ENCODE peak calls at places on chromosomes 16 and 17, in six cellular contexts. One of them, this sample, is unnamed.

GRCh38 chr17:16419074-16419928 is 3.9 kb downstream of the TRPV2 start:
- DNase-seq in CD4-positive, alpha-beta T cell: no peak
- DNase-seq in heart right ventricle: no peak
- DNase-seq in breast epithelium: no peak
- DNase-seq in prostate gland: no peak
- DNase-seq in upper lobe of right lung: no peak
- DNase-seq in this sample: peak; percentile 85

GRCh38 chr17:42525221-42525620 is 10.8 kb upstream of the NAGLU start:
- DNase-seq in CD4-positive, alpha-beta T cell: no peak
- DNase-seq in heart right ventricle: no peak
- DNase-seq in breast epithelium: no peak
- DNase-seq in prostate gland: no peak
- DNase-seq in upper lobe of right lung: no peak
- DNase-seq in this sample: no peak

GRCh38 chr17:11996722-11997146 is 541 bp downstream of the ZNF18 start:
- DNase-seq in CD4-positive, alpha-beta T cell: no peak
- DNase-seq in heart right ventricle: peak; percentile 40
- DNase-seq in breast epithelium: no peak
- DNase-seq in prostate gland: peak; percentile 16
- DNase-seq in upper lobe of right lung: no peak
- DNase-seq in this sample: peak; percentile 71

GRCh38 chr16:83706394-83706793 is 101.4 kb upstream of the HSBP1 start:
- DNase-seq in CD4-positive, alpha-beta T cell: no peak
- DNase-seq in heart right ventricle: no peak
- DNase-seq in breast epithelium: no peak
- DNase-seq in prostate gland: no peak
- DNase-seq in upper lobe of right lung: no peak
- DNase-seq in this sample: no peak

GRCh38 chr16:7646831-7647230 is 314.2 kb downstream of the RBFOX1 start:
- DNase-seq in CD4-positive, alpha-beta T cell: no peak
- DNase-seq in heart right ventricle: no peak
- DNase-seq in breast epithelium: no peak
- DNase-seq in prostate gland: no peak
- DNase-seq in upper lobe of right lung: no peak
- DNase-seq in this sample: no peak

GRCh38 chr16:23296994-23297393 is 5.1 kb upstream of the SCNN1B start:
- DNase-seq in CD4-positive, alpha-beta T cell: no peak
- DNase-seq in heart right ventricle: no peak
- DNase-seq in breast epithelium: no peak
- DNase-seq in prostate gland: no peak
- DNase-seq in upper lobe of right lung: no peak
- DNase-seq in this sample: no peak

GRCh38 chr17:36934759-36935630 is 2.3 kb upstream of the LHX1 start:
- DNase-seq in CD4-positive, alpha-beta T cell: no peak
- DNase-seq in heart right ventricle: no peak
- DNase-seq in breast epithelium: no peak
- DNase-seq in prostate gland: no peak
- DNase-seq in upper lobe of right lung: peak; percentile 64
- DNase-seq in this sample: no peak

GRCh38 chr17:55266051-55266957 is 1.5 kb downstream of the HLF start:
- DNase-seq in CD4-positive, alpha-beta T cell: no peak
- DNase-seq in heart right ventricle: no peak
- DNase-seq in breast epithelium: no peak
- DNase-seq in prostate gland: no peak
- DNase-seq in upper lobe of right lung: peak; percentile 75
- DNase-seq in this sample: no peak

GRCh38 chr17:9110501-9110900 is 89.2 kb downstream of the NTN1 start:
- DNase-seq in CD4-positive, alpha-beta T cell: no peak
- DNase-seq in heart right ventricle: no peak
- DNase-seq in breast epithelium: no peak
- DNase-seq in prostate gland: no peak
- DNase-seq in upper lobe of right lung: no peak
- DNase-seq in this sample: no peak

GRCh38 chr16:57741660-57742191 is 6.2 kb downstream of the KATNB1 start:
- DNase-seq in CD4-positive, alpha-beta T cell: no peak
- DNase-seq in heart right ventricle: no peak
- DNase-seq in breast epithelium: no peak
- DNase-seq in prostate gland: no peak
- DNase-seq in upper lobe of right lung: no peak
- DNase-seq in this sample: no peak

GRCh38 chr17:1077536-1078061 is 80.7 kb downstream of the TIMM22 start:
- DNase-seq in CD4-positive, alpha-beta T cell: no peak
- DNase-seq in heart right ventricle: no peak
- DNase-seq in breast epithelium: no peak
- DNase-seq in prostate gland: no peak
- DNase-seq in upper lobe of right lung: no peak
- DNase-seq in this sample: no peak

GRCh38 chr17:50527155-50527762 is 5.3 kb upstream of the EPN3 start:
- DNase-seq in CD4-positive, alpha-beta T cell: no peak
- DNase-seq in heart right ventricle: no peak
- DNase-seq in breast epithelium: no peak
- DNase-seq in prostate gland: no peak
- DNase-seq in upper lobe of right lung: no peak
- DNase-seq in this sample: no peak

GRCh38 chr16:58021661-58022551 is 3.6 kb upstream of the MMP15 start:
- DNase-seq in CD4-positive, alpha-beta T cell: no peak
- DNase-seq in heart right ventricle: no peak
- DNase-seq in breast epithelium: no peak
- DNase-seq in prostate gland: no peak
- DNase-seq in upper lobe of right lung: peak; percentile 59
- DNase-seq in this sample: no peak

GRCh38 chr17:56985371-56986162 is 7.6 kb downstream of the SCPEP1 start:
- DNase-seq in CD4-positive, alpha-beta T cell: no peak
- DNase-seq in heart right ventricle: no peak
- DNase-seq in breast epithelium: no peak
- DNase-seq in prostate gland: no peak
- DNase-seq in upper lobe of right lung: peak; percentile 73
- DNase-seq in this sample: no peak

GRCh38 chr16:85172465-85173071 is 60.3 kb upstream of the CIBAR2 start:
- DNase-seq in CD4-positive, alpha-beta T cell: no peak
- DNase-seq in heart right ventricle: no peak
- DNase-seq in breast epithelium: no peak
- DNase-seq in prostate gland: no peak
- DNase-seq in upper lobe of right lung: no peak
- DNase-seq in this sample: no peak

GRCh38 chr16:24999856-25000447 is 15.2 kb downstream of the ARHGAP17 start:
- DNase-seq in CD4-positive, alpha-beta T cell: no peak
- DNase-seq in heart right ventricle: peak; percentile 53
- DNase-seq in breast epithelium: no peak
- DNase-seq in prostate gland: no peak
- DNase-seq in upper lobe of right lung: no peak
- DNase-seq in this sample: no peak

GRCh38 chr16:4891886-4892216 is 44.6 kb downstream of the UBN1 start:
- DNase-seq in CD4-positive, alpha-beta T cell: no peak
- DNase-seq in heart right ventricle: no peak
- DNase-seq in breast epithelium: no peak
- DNase-seq in prostate gland: no peak
- DNase-seq in upper lobe of right lung: no peak
- DNase-seq in this sample: no peak

GRCh38 chr17:72308744-72309395 is 188.1 kb downstream of the SOX9 start:
- DNase-seq in CD4-positive, alpha-beta T cell: no peak
- DNase-seq in heart right ventricle: no peak
- DNase-seq in breast epithelium: no peak
- DNase-seq in prostate gland: no peak
- DNase-seq in upper lobe of right lung: no peak
- DNase-seq in this sample: no peak

GRCh38 chr17:49703557-49704277 is 4.0 kb downstream of the SLC35B1 start:
- DNase-seq in CD4-positive, alpha-beta T cell: no peak
- DNase-seq in heart right ventricle: no peak
- DNase-seq in breast epithelium: no peak
- DNase-seq in prostate gland: peak; percentile 75
- DNase-seq in upper lobe of right lung: no peak
- DNase-seq in this sample: no peak

GRCh38 chr17:68849673-68850260 is 105.4 kb downstream of the ABCA8 start:
- DNase-seq in CD4-positive, alpha-beta T cell: no peak
- DNase-seq in heart right ventricle: no peak
- DNase-seq in breast epithelium: no peak
- DNase-seq in prostate gland: no peak
- DNase-seq in upper lobe of right lung: no peak
- DNase-seq in this sample: no peak

GRCh38 chr17:27578718-27579085 is 52.3 kb upstream of the LGALS9 start:
- DNase-seq in CD4-positive, alpha-beta T cell: no peak
- DNase-seq in heart right ventricle: no peak
- DNase-seq in breast epithelium: no peak
- DNase-seq in prostate gland: no peak
- DNase-seq in upper lobe of right lung: no peak
- DNase-seq in this sample: no peak

GRCh38 chr16:86379505-86379846 is 130.9 kb upstream of the FOXF1 start:
- DNase-seq in CD4-positive, alpha-beta T cell: no peak
- DNase-seq in heart right ventricle: no peak
- DNase-seq in breast epithelium: no peak
- DNase-seq in prostate gland: no peak
- DNase-seq in upper lobe of right lung: no peak
- DNase-seq in this sample: no peak

GRCh38 chr17:82917656-82918345 is 78.0 kb upstream of the ZNF750 start:
- DNase-seq in CD4-positive, alpha-beta T cell: peak; percentile 35
- DNase-seq in heart right ventricle: no peak
- DNase-seq in breast epithelium: no peak
- DNase-seq in prostate gland: no peak
- DNase-seq in upper lobe of right lung: no peak
- DNase-seq in this sample: no peak

GRCh38 chr16:46519063-46519462 is 102.1 kb downstream of the SHCBP1 start:
- DNase-seq in CD4-positive, alpha-beta T cell: no peak
- DNase-seq in heart right ventricle: no peak
- DNase-seq in breast epithelium: no peak
- DNase-seq in prostate gland: no peak
- DNase-seq in upper lobe of right lung: no peak
- DNase-seq in this sample: no peak

GRCh38 chr17:30211371-30211770 is 24.1 kb downstream of the SLC6A4 start:
- DNase-seq in CD4-positive, alpha-beta T cell: no peak
- DNase-seq in heart right ventricle: no peak
- DNase-seq in breast epithelium: no peak
- DNase-seq in prostate gland: no peak
- DNase-seq in upper lobe of right lung: no peak
- DNase-seq in this sample: no peak

GRCh38 chr17:30210901-30211300 is 24.6 kb downstream of the SLC6A4 start:
- DNase-seq in CD4-positive, alpha-beta T cell: no peak
- DNase-seq in heart right ventricle: no peak
- DNase-seq in breast epithelium: no peak
- DNase-seq in prostate gland: no peak
- DNase-seq in upper lobe of right lung: no peak
- DNase-seq in this sample: no peak

GRCh38 chr17:30217054-30217453 is 18.4 kb downstream of the SLC6A4 start:
- DNase-seq in CD4-positive, alpha-beta T cell: no peak
- DNase-seq in heart right ventricle: no peak
- DNase-seq in breast epithelium: no peak
- DNase-seq in prostate gland: no peak
- DNase-seq in upper lobe of right lung: no peak
- DNase-seq in this sample: peak; percentile 58

GRCh38 chr17:30210366-30210765 is 25.1 kb downstream of the SLC6A4 start:
- DNase-seq in CD4-positive, alpha-beta T cell: no peak
- DNase-seq in heart right ventricle: no peak
- DNase-seq in breast epithelium: no peak
- DNase-seq in prostate gland: no peak
- DNase-seq in upper lobe of right lung: no peak
- DNase-seq in this sample: no peak

GRCh38 chr17:30212750-30213149 is 22.7 kb downstream of the SLC6A4 start:
- DNase-seq in CD4-positive, alpha-beta T cell: no peak
- DNase-seq in heart right ventricle: no peak
- DNase-seq in breast epithelium: no peak
- DNase-seq in prostate gland: no peak
- DNase-seq in upper lobe of right lung: no peak
- DNase-seq in this sample: no peak
- TF ChIP-seq CTCF in CD4-positive, alpha-beta T cell: no peak
- TF ChIP-seq CTCF in heart right ventricle: no peak
- TF ChIP-seq CTCF in breast epithelium: no peak
- TF ChIP-seq CTCF in prostate gland: no peak
- TF ChIP-seq CTCF in upper lobe of right lung: no peak
- TF ChIP-seq CTCF in this sample: no peak

DNA sequence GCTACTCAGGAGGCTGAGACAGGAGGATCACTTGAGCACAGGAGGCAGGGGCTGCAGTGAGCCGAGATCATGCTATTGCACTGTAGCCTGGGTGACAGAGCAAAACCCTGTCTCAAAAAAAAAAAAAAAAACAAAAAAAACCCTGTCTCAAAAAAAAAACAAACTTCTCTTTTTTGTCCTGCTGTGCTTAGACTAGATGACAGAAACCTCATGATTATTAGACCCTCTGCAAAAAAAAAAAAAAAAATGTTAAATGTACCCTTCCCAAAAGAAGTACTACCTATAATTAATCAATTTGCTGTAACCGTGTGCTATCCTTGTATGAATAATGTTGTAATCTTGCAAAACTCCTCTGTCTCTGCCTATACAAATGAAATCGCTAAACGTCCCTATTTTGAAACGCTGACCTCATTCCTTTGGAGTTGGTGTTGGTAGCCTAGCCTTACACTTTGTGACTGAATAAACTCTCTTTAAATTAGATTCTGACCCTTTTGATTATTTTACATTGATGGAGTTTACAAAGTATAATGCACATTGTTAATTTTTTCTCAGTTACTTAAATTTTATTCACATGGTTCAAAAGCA is 13.6 kb upstream of the DHRS7B start:
- DNase-seq in CD4-positive, alpha-beta T cell: no peak
- DNase-seq in heart right ventricle: no peak
- DNase-seq in breast epithelium: no peak
- DNase-seq in prostate gland: no peak
- DNase-seq in upper lobe of right lung: no peak
- DNase-seq in this sample: no peak
- H3K27ac ChIP-seq in CD4-positive, alpha-beta T cell: no peak overlapping the region
- H3K27ac ChIP-seq in heart right ventricle: no peak overlapping the region
- H3K27ac ChIP-seq in breast epithelium: no peak overlapping the region
- H3K27ac ChIP-seq in prostate gland: no peak overlapping the region
- H3K27ac ChIP-seq in upper lobe of right lung: no peak overlapping the region
- H3K27ac ChIP-seq in this sample: no peak overlapping the region

DNA sequence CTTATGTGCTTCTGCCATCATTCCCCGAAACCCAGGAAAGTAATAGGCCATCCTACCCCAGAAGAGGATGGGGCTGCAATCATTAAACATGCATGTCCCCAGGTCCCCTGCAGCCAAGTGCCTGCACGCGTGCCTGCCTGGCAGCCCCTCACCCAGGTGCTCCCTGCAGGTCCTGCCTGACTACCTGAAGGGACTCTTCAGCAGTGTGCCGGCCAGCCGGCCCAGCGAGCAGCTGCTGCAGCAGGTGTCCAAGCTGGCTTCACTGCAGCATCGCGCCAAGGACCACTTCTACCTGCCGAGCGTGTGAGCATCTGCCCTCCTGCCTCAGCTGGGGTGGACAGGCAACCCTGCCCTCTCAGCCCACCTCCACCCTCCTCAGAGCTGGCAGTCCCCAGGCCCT is 16.2 kb upstream of the ALKBH5 start:
- DNase-seq in CD4-positive, alpha-beta T cell: no peak
- DNase-seq in heart right ventricle: no peak
- DNase-seq in breast epithelium: no peak
- DNase-seq in prostate gland: no peak
- DNase-seq in upper lobe of right lung: no peak
- DNase-seq in this sample: no peak
- TF ChIP-seq CTCF in CD4-positive, alpha-beta T cell: no peak
- TF ChIP-seq CTCF in heart right ventricle: no peak
- TF ChIP-seq CTCF in breast epithelium: no peak
- TF ChIP-seq CTCF in prostate gland: no peak
- TF ChIP-seq CTCF in upper lobe of right lung: no peak
- TF ChIP-seq CTCF in this sample: no peak

DNA sequence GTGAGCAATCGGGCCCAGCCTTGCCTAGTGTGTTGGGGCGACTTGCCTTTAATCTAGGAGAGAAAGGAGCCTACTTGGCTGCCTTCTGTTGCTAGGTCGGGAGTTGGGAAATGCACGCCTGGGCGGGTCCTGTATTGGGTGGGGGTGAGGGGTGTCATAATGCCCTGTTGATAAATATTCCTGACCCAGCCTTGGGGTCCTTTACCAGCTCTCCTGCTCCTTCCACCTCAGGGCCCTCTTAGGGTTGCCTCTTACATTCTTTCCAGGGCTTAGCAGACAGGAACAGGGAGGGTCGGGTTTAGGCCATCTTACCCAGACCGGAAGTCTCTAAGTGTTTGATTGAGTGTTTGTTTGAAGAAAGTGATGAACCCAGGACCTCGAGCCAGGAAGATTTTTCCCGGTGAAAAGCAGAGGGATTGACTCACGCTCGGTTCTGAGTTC is 112.9 kb downstream of the SEC14L1 start:
- DNase-seq in CD4-positive, alpha-beta T cell: no peak
- DNase-seq in heart right ventricle: no peak
- DNase-seq in breast epithelium: no peak
- DNase-seq in prostate gland: no peak
- DNase-seq in upper lobe of right lung: peak; percentile 75
- DNase-seq in this sample: no peak
- H3K27ac ChIP-seq in CD4-positive, alpha-beta T cell: no peak overlapping the region
- H3K27ac ChIP-seq in heart right ventricle: no peak overlapping the region
- H3K27ac ChIP-seq in breast epithelium: no peak overlapping the region
- H3K27ac ChIP-seq in prostate gland: no peak overlapping the region
- H3K27ac ChIP-seq in upper lobe of right lung: peak overlapping the region; percentile 55
- H3K27ac ChIP-seq in this sample: no peak overlapping the region

This sample was measured in tibial artery.